ENCODE peak calls at places on chromosomes 6 and 20, in seven cellular contexts. X, D, T, A, Q, I and S are unnamed samples.

GRCh38 chr6:17865798-17866725 is 121.4 kb downstream of the KIF13A start:
- DNase-seq in X (no peak), D (peak), T (no peak), A (peak), Q (no peak), I (peak), S (peak)

GRCh38 chr6:42090819-42091717 is 40.7 kb downstream of the TAF8 start:
- DNase-seq in X (no peak), D (no peak), T (no peak), A (no peak), Q (no peak), I (no peak), S (no peak)

GRCh38 chr20:46400253-46400652 is 6.2 kb downstream of the ELMO2 start:
- DNase-seq in X (no peak), D (peak), T (no peak), A (peak), Q (no peak), I (peak), S (peak)

GRCh38 chr6:6379573-6379972 is 59.1 kb upstream of the F13A1 start:
- DNase-seq in X (no peak), D (no peak), T (no peak), A (no peak), Q (no peak), I (no peak), S (no peak)

GRCh38 chr6:106085687-106085983 is 501 bp upstream of the PRDM1 start:
- DNase-seq in X (no peak), D (no peak), T (no peak), A (no peak), Q (no peak), I (no peak), S (no peak)

GRCh38 chr6:161435426-161436065 is 161.7 kb upstream of the AGPAT4 start:
- DNase-seq in X (no peak), D (no peak), T (no peak), A (no peak), Q (no peak), I (no peak), S (no peak)

GRCh38 chr20:52959125-52959524 is 13.0 kb upstream of the TSHZ2 start:
- DNase-seq in X (no peak), D (no peak), T (no peak), A (peak), Q (no peak), I (peak), S (no peak)

GRCh38 chr6:53032853-53033252 is 32.4 kb upstream of the FBXO9 start:
- DNase-seq in X (no peak), D (peak), T (no peak), A (no peak), Q (no peak), I (peak), S (no peak)

GRCh38 chr6:2264932-2265331 is 19.5 kb upstream of the GMDS start:
- DNase-seq in X (no peak), D (peak), T (no peak), A (no peak), Q (no peak), I (peak), S (no peak)

GRCh38 chr6:9540126-9540525 is 874.7 kb downstream of the TFAP2A start:
- DNase-seq in X (no peak), D (peak), T (no peak), A (no peak), Q (no peak), I (no peak), S (no peak)

GRCh38 chr6:44702292-44702691 is 314.8 kb downstream of the CDC5L start:
- DNase-seq in X (no peak), D (no peak), T (no peak), A (no peak), Q (no peak), I (no peak), S (no peak)

GRCh38 chr6:121993362-121993761 is 406.1 kb upstream of the HSF2 start:
- DNase-seq in X (no peak), D (no peak), T (no peak), A (no peak), Q (no peak), I (no peak), S (no peak)

GRCh38 chr6:67606905-67607828 is 1027.9 kb upstream of the ADGRB3 start:
- DNase-seq in X (no peak), D (peak), T (no peak), A (no peak), Q (no peak), I (no peak), S (no peak)

GRCh38 chr6:157487110-157487773 is 106.3 kb downstream of the ZDHHC14 start:
- DNase-seq in X (no peak), D (no peak), T (no peak), A (no peak), Q (no peak), I (peak), S (no peak)
- H3K23ac ChIP-seq in X (no peak), D (no peak), T (no peak), A (no peak), Q (no peak), I (no peak), S (no peak)

GRCh38 chr6:69732045-69732444 is 64.8 kb downstream of the LMBRD1 start:
- DNase-seq in X (no peak), D (peak), T (no peak), A (no peak), Q (no peak), I (no peak), S (no peak)

GRCh38 chr6:69735029-69735428 is 61.8 kb downstream of the LMBRD1 start:
- DNase-seq in X (no peak), D (no peak), T (no peak), A (no peak), Q (no peak), I (no peak), S (no peak)

GRCh38 chr6:69732640-69733039 is 64.2 kb downstream of the LMBRD1 start:
- DNase-seq in X (no peak), D (no peak), T (no peak), A (no peak), Q (no peak), I (peak), S (no peak)

DNA sequence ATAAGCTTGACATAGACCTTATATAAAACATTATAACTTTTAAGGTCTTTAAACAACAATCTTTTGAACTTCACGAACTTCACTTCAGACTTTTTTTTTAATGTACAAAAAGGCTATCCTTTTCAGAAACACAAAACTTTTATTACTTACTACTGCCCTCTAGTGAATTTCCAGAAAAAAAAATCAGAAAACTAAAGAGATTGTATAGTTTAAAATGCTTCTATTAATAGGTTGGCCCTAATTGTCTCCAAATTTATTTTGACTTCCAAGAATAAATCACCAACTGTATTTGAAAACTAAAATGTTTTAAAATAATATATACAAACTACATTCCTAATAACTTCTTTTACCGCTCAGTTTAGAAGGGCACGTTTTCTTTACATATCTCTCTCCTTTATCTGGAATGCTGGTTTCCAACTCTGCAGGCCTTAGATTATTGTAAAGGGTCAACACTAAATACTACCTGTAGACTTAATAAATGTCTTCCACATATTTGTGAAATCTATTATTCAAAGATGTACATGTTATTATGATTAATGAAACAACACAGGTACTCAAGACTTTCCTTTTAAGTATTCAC is 66.8 kb downstream of the LMBRD1 start:
- DNase-seq in X (no peak), D (peak), T (no peak), A (no peak), Q (no peak), I (peak), S (no peak)
- H3K23ac ChIP-seq in X (no peak), D (no peak), T (no peak), A (no peak), Q (no peak), I (no peak), S (no peak)

GRCh38 chr6:167832497-167833395 is 6.0 kb downstream of the AFDN start:
- DNase-seq in X (no peak), D (peak), T (no peak), A (no peak), Q (no peak), I (no peak), S (no peak)
- H3K23ac ChIP-seq in X (no peak), D (no peak), T (no peak), A (no peak), Q (no peak), I (no peak), S (no peak)

GRCh38 chr20:38164069-38164468 is 1.0 kb downstream of the TGM2 start:
- DNase-seq in X (no peak), D (no peak), T (no peak), A (no peak), Q (no peak), I (no peak), S (no peak)
- H3K23ac ChIP-seq in X (no peak), D (peak), T (no peak), A (no peak), Q (peak), I (no peak), S (no peak)

GRCh38 chr6:50147371-50147770 is 97.6 kb upstream of the DEFB112 start:
- DNase-seq in X (no peak), D (peak), T (no peak), A (no peak), Q (no peak), I (no peak), S (no peak)
- H3K23ac ChIP-seq in X (no peak), D (no peak), T (no peak), A (no peak), Q (no peak), I (no peak), S (no peak)

DNA sequence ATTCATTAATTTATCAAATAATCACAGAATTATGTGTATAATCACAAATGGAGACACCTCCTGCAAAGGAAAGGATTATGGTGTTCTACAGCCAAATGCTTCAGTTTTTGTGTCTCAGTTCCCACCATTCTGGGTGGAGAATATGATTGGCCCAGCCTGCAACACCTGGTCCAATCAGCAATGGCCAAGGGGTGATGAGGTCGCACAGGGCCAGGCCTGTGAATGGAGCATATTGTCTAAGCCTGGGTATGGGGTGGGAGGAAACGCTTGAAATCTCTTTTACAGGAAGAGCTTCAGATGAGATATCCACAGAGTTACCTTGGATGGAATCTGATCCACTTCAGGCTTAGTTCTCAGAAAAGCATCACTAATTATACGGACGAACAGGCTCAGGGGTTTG is 271.6 kb downstream of the DHX35 start:
- DNase-seq in X (no peak), D (no peak), T (no peak), A (no peak), Q (no peak), I (no peak), S (no peak)
- H3K23ac ChIP-seq in X (no peak), D (no peak), T (no peak), A (no peak), Q (no peak), I (no peak), S (no peak)

DNA sequence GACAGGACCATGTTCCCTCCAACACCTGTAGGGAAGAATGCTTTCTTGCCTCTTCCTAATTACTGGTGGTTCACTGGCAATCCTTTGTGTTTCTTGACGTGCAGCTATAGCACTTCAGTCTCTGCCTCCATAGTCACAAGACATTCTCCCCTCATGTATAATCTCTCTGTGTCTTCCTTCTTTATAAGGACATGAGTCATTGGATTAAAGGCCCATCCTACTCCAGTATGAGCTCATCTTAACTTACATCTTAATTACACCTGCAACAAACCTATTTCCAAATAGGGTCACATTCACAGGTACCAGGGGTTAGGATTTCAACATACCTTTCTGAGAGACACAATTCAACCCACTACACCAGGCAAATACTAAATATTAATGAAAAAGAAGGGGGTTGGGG is 213.6 kb downstream of the RNGTT start:
- DNase-seq in X (no peak), D (peak), T (no peak), A (no peak), Q (no peak), I (no peak), S (no peak)
- H3K23ac ChIP-seq in X (no peak), D (no peak), T (no peak), A (no peak), Q (no peak), I (no peak), S (no peak)

GRCh38 chr6:157220485-157220884 is 102.8 kb downstream of the TMEM242 start:
- DNase-seq in X (no peak), D (no peak), T (no peak), A (no peak), Q (no peak), I (no peak), S (no peak)

GRCh38 chr6:157221817-157222175 is 101.5 kb downstream of the TMEM242 start:
- DNase-seq in X (no peak), D (no peak), T (no peak), A (no peak), Q (no peak), I (no peak), S (no peak)

GRCh38 chr6:157219201-157220200 is 103.8 kb downstream of the TMEM242 start:
- DNase-seq in X (no peak), D (peak), T (peak), A (peak), Q (no peak), I (peak), S (no peak)

GRCh38 chr6:157222201-157222981 is 100.9 kb downstream of the TMEM242 start:
- DNase-seq in X (peak), D (no peak), T (no peak), A (no peak), Q (no peak), I (no peak), S (no peak)

DNA sequence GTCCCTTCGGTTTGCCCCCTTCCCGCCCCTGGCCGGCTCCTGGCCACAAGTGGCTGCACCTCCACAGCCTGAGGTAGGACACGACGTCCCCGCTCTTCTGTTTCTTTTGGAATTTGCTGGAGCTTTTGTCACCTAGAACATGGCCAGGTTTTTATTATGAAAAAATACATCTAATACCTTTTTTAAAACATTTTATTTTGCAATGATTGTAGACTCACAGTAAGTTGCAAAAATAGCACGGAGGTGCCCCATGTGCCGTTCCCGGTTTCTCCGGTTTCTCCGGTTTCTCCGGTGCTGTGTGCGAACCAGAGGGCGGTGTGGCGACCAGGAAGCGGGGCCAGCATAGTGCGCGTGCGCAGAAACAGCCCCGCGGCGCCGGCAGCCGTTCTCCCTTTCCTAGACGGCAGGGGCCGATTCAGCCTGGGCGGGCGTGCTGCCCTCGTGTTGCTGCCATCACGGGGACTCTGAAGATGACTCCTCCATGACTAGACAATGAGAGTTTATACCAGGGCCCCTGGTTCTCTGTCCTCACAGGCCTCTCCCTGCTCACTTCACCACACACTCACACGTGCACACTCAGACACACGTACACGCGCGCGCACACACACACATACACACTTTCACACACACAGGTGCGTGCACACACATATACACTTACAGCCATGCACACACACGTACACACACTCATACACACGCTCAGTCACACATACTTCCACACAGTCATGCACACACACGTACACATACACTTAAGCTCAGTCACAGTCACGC is 102.1 kb downstream of the TMEM242 start:
- DNase-seq in X (peak), D (peak), T (peak), A (peak), Q (peak), I (peak), S (peak)
- H3K23ac ChIP-seq in X (no peak), D (peak), T (no peak), A (peak), Q (peak), I (no peak), S (no peak)

GRCh38 chr6:37579444-37580067 is 79.9 kb upstream of the CCDC167 start:
- DNase-seq in X (no peak), D (no peak), T (no peak), A (no peak), Q (no peak), I (no peak), S (no peak)

GRCh38 chr6:37578104-37578503 is 78.4 kb upstream of the CCDC167 start:
- DNase-seq in X (no peak), D (no peak), T (no peak), A (no peak), Q (no peak), I (no peak), S (peak)

GRCh38 chr6:37582309-37582708 is 82.6 kb upstream of the CCDC167 start:
- DNase-seq in X (no peak), D (no peak), T (no peak), A (peak), Q (no peak), I (no peak), S (no peak)

GRCh38 chr6:37583261-37583660 is 83.6 kb upstream of the CCDC167 start:
- DNase-seq in X (no peak), D (no peak), T (no peak), A (no peak), Q (no peak), I (no peak), S (no peak)

GRCh38 chr6:37580164-37580955 is 80.7 kb upstream of the CCDC167 start:
- DNase-seq in X (no peak), D (no peak), T (no peak), A (no peak), Q (no peak), I (no peak), S (peak)
- H3K23ac ChIP-seq in X (no peak), D (no peak), T (no peak), A (no peak), Q (no peak), I (no peak), S (no peak)

DNA sequence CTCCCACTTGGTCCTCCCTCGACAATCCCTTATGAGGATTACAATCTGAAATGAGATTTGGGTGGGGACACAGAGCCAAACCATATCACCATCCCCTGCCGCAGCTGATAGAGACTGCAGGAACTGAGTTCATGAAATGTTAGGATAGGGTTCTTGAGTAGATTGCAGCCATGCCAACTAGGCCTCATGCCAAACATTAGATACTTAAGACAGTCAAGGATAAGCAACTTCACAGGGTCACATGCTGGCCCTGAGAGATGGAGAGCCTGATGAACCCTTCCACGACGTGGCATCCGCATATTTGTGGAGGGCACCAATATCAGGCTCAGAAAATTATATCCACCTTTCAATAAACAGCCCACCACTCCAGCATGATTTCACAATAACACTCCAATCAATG is 121.3 kb downstream of the ALDH8A1 start:
- DNase-seq in X (no peak), D (no peak), T (no peak), A (no peak), Q (no peak), I (no peak), S (no peak)
- H3K23ac ChIP-seq in X (no peak), D (no peak), T (no peak), A (no peak), Q (no peak), I (no peak), S (no peak)